ENCODE peak calls at places on chromosome 1, in eight cellular contexts. One of them, this sample, is unnamed.

GRCh38 chr1:31436596-31437432 is 23.8 kb downstream of the SERINC2 start:
- DNase-seq in HepG2: peak; percentile 48
- DNase-seq in cardiac fibroblast: no peak
- DNase-seq in transverse colon: no peak
- DNase-seq in ovary: no peak
- DNase-seq in GM10248: no peak
- DNase-seq in retinal pigment epithelial cell: no peak
- DNase-seq in lower leg skin: peak; percentile 73
- DNase-seq in this sample: no peak

GRCh38 chr1:227729881-227730629 is 5.0 kb downstream of the JMJD4 start:
- DNase-seq in HepG2: peak; percentile 45
- DNase-seq in cardiac fibroblast: peak; percentile 66
- DNase-seq in transverse colon: peak; percentile 46
- DNase-seq in ovary: peak; percentile 77
- DNase-seq in GM10248: peak; percentile 68
- DNase-seq in retinal pigment epithelial cell: peak; percentile 12
- DNase-seq in lower leg skin: no peak
- DNase-seq in this sample: no peak

GRCh38 chr1:178530037-178530402 is 17.1 kb downstream of the TEX35 start:
- DNase-seq in HepG2: peak; percentile 59
- DNase-seq in cardiac fibroblast: peak; percentile 48
- DNase-seq in transverse colon: no peak
- DNase-seq in ovary: no peak
- DNase-seq in GM10248: no peak
- DNase-seq in retinal pigment epithelial cell: peak; percentile 45
- DNase-seq in lower leg skin: no peak
- DNase-seq in this sample: no peak

GRCh38 chr1:17089496-17089895 is 29.8 kb downstream of the PADI2 start:
- DNase-seq in HepG2: no peak
- DNase-seq in cardiac fibroblast: no peak
- DNase-seq in transverse colon: no peak
- DNase-seq in ovary: no peak
- DNase-seq in GM10248: no peak
- DNase-seq in retinal pigment epithelial cell: peak; percentile 3
- DNase-seq in lower leg skin: no peak
- DNase-seq in this sample: no peak

GRCh38 chr1:161738627-161739287 is 10.8 kb upstream of the DUSP12 start:
- DNase-seq in HepG2: peak; percentile 35
- DNase-seq in cardiac fibroblast: peak; percentile 88
- DNase-seq in transverse colon: peak; percentile 72
- DNase-seq in ovary: no peak
- DNase-seq in GM10248: peak; percentile 45
- DNase-seq in retinal pigment epithelial cell: no peak
- DNase-seq in lower leg skin: no peak
- DNase-seq in this sample: no peak

GRCh38 chr1:206682111-206682510 is 2.6 kb upstream of the MAPKAPK2 start:
- DNase-seq in HepG2: peak; percentile 47
- DNase-seq in cardiac fibroblast: no peak
- DNase-seq in transverse colon: no peak
- DNase-seq in ovary: no peak
- DNase-seq in GM10248: no peak
- DNase-seq in retinal pigment epithelial cell: no peak
- DNase-seq in lower leg skin: no peak
- DNase-seq in this sample: no peak

GRCh38 chr1:246212013-246212412 is 295.1 kb downstream of the SMYD3 start:
- DNase-seq in HepG2: no peak
- DNase-seq in cardiac fibroblast: no peak
- DNase-seq in transverse colon: no peak
- DNase-seq in ovary: no peak
- DNase-seq in GM10248: no peak
- DNase-seq in retinal pigment epithelial cell: no peak
- DNase-seq in lower leg skin: no peak
- DNase-seq in this sample: no peak

GRCh38 chr1:243973169-243973568 is 77.9 kb upstream of the ZBTB18 start:
- DNase-seq in HepG2: no peak
- DNase-seq in cardiac fibroblast: no peak
- DNase-seq in transverse colon: no peak
- DNase-seq in ovary: no peak
- DNase-seq in GM10248: no peak
- DNase-seq in retinal pigment epithelial cell: no peak
- DNase-seq in lower leg skin: no peak
- DNase-seq in this sample: no peak

GRCh38 chr1:33383974-33384767 is 46.7 kb downstream of the PHC2 start:
- DNase-seq in HepG2: no peak
- DNase-seq in cardiac fibroblast: peak; percentile 65
- DNase-seq in transverse colon: no peak
- DNase-seq in ovary: no peak
- DNase-seq in GM10248: no peak
- DNase-seq in retinal pigment epithelial cell: no peak
- DNase-seq in lower leg skin: no peak
- DNase-seq in this sample: no peak

GRCh38 chr1:7438396-7438785 is 332.7 kb upstream of the VAMP3 start:
- DNase-seq in HepG2: no peak
- DNase-seq in cardiac fibroblast: no peak
- DNase-seq in transverse colon: no peak
- DNase-seq in ovary: no peak
- DNase-seq in GM10248: no peak
- DNase-seq in retinal pigment epithelial cell: no peak
- DNase-seq in lower leg skin: no peak
- DNase-seq in this sample: no peak

GRCh38 chr1:56477164-56478111 is 101.9 kb downstream of the PLPP3 start:
- DNase-seq in HepG2: peak; percentile 85
- DNase-seq in cardiac fibroblast: peak; percentile 76
- DNase-seq in transverse colon: peak; percentile 52
- DNase-seq in ovary: peak; percentile 86
- DNase-seq in GM10248: peak; percentile 26
- DNase-seq in retinal pigment epithelial cell: no peak
- DNase-seq in lower leg skin: peak; percentile 89
- DNase-seq in this sample: peak; percentile 24

GRCh38 chr1:162018418-162018817 is 5.3 kb downstream of the OLFML2B start:
- DNase-seq in HepG2: no peak
- DNase-seq in cardiac fibroblast: no peak
- DNase-seq in transverse colon: no peak
- DNase-seq in ovary: no peak
- DNase-seq in GM10248: no peak
- DNase-seq in retinal pigment epithelial cell: no peak
- DNase-seq in lower leg skin: peak; percentile 76
- DNase-seq in this sample: no peak

GRCh38 chr1:41533016-41533730 is 48.7 kb upstream of the EDN2 start:
- DNase-seq in HepG2: no peak
- DNase-seq in cardiac fibroblast: no peak
- DNase-seq in transverse colon: no peak
- DNase-seq in ovary: peak; percentile 7
- DNase-seq in GM10248: no peak
- DNase-seq in retinal pigment epithelial cell: no peak
- DNase-seq in lower leg skin: peak; percentile 65
- DNase-seq in this sample: no peak

GRCh38 chr1:40182956-40183710 is 21.9 kb downstream of the RLF start:
- DNase-seq in HepG2: peak; percentile 22
- DNase-seq in cardiac fibroblast: peak; percentile 53
- DNase-seq in transverse colon: no peak
- DNase-seq in ovary: no peak
- DNase-seq in GM10248: no peak
- DNase-seq in retinal pigment epithelial cell: no peak
- DNase-seq in lower leg skin: no peak
- DNase-seq in this sample: no peak

GRCh38 chr1:111735858-111736544 is 3.2 kb downstream of the INKA2 start:
- DNase-seq in HepG2: no peak
- DNase-seq in cardiac fibroblast: peak; percentile 25
- DNase-seq in transverse colon: no peak
- DNase-seq in ovary: peak; percentile 54
- DNase-seq in GM10248: no peak
- DNase-seq in retinal pigment epithelial cell: no peak
- DNase-seq in lower leg skin: peak; percentile 50
- DNase-seq in this sample: no peak

GRCh38 chr1:195591917-195592672 is 1016.1 kb downstream of the KCNT2 start:
- DNase-seq in HepG2: no peak
- DNase-seq in cardiac fibroblast: no peak
- DNase-seq in transverse colon: no peak
- DNase-seq in ovary: no peak
- DNase-seq in GM10248: no peak
- DNase-seq in retinal pigment epithelial cell: peak; percentile 61
- DNase-seq in lower leg skin: no peak
- DNase-seq in this sample: no peak

GRCh38 chr1:226719596-226720386 is 19.3 kb downstream of the ITPKB start:
- DNase-seq in HepG2: no peak
- DNase-seq in cardiac fibroblast: no peak
- DNase-seq in transverse colon: no peak
- DNase-seq in ovary: no peak
- DNase-seq in GM10248: no peak
- DNase-seq in retinal pigment epithelial cell: no peak
- DNase-seq in lower leg skin: no peak
- DNase-seq in this sample: no peak

GRCh38 chr1:61639937-61640336 is 85.0 kb downstream of the TM2D1 start:
- DNase-seq in HepG2: no peak
- DNase-seq in cardiac fibroblast: no peak
- DNase-seq in transverse colon: no peak
- DNase-seq in ovary: no peak
- DNase-seq in GM10248: no peak
- DNase-seq in retinal pigment epithelial cell: no peak
- DNase-seq in lower leg skin: no peak
- DNase-seq in this sample: no peak

GRCh38 chr1:41474490-41475271 is 9.8 kb downstream of the EDN2 start:
- DNase-seq in HepG2: no peak
- DNase-seq in cardiac fibroblast: peak; percentile 59
- DNase-seq in transverse colon: peak; percentile 39
- DNase-seq in ovary: peak; percentile 68
- DNase-seq in GM10248: no peak
- DNase-seq in retinal pigment epithelial cell: peak; percentile 89
- DNase-seq in lower leg skin: peak; percentile 90
- DNase-seq in this sample: no peak

GRCh38 chr1:68377098-68377497 is 72.7 kb downstream of the RPE65 start:
- DNase-seq in HepG2: no peak
- DNase-seq in cardiac fibroblast: no peak
- DNase-seq in transverse colon: no peak
- DNase-seq in ovary: no peak
- DNase-seq in GM10248: no peak
- DNase-seq in retinal pigment epithelial cell: peak; percentile 61
- DNase-seq in lower leg skin: no peak
- DNase-seq in this sample: no peak

DNA sequence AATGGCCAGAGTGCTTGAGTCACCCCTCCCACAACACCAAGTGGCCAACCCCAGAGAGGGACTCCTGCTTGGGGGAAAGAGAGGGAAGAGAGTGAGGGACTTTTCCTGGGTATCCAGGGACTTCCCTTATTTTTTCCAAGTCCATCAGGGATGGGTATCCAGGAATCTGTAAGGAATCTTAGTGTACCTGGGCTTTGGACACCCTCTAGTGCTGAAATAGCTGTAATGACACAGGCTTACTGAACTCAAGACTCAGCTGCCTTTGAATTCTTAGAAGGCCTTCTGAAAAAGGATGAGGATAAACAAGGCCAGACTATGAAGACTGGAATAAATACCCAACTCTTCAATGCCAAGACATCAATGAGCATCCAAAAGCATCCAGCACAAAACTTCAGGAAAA is 12.0 kb downstream of the TSHB start:
- DNase-seq in HepG2: peak; percentile 59
- DNase-seq in cardiac fibroblast: peak; percentile 7
- DNase-seq in transverse colon: no peak
- DNase-seq in ovary: no peak
- DNase-seq in GM10248: no peak
- DNase-seq in retinal pigment epithelial cell: no peak
- DNase-seq in lower leg skin: no peak
- DNase-seq in this sample: no peak
- TF ChIP-seq CTCF in HepG2: peak; percentile 76
- TF ChIP-seq CTCF in cardiac fibroblast: peak; percentile 31
- TF ChIP-seq CTCF in transverse colon: no peak
- TF ChIP-seq CTCF in ovary: no peak
- TF ChIP-seq CTCF in GM10248: no peak
- TF ChIP-seq CTCF in retinal pigment epithelial cell: peak; percentile 64
- TF ChIP-seq CTCF in lower leg skin: no peak
- TF ChIP-seq CTCF in this sample: peak; percentile 58

GRCh38 chr1:188590641-188591040 is 1761.9 kb downstream of the PLA2G4A start:
- DNase-seq in HepG2: no peak
- DNase-seq in cardiac fibroblast: no peak
- DNase-seq in transverse colon: no peak
- DNase-seq in ovary: no peak
- DNase-seq in GM10248: no peak
- DNase-seq in retinal pigment epithelial cell: no peak
- DNase-seq in lower leg skin: no peak
- DNase-seq in this sample: no peak

GRCh38 chr1:188599313-188599712 is 1770.6 kb downstream of the PLA2G4A start:
- DNase-seq in HepG2: no peak
- DNase-seq in cardiac fibroblast: no peak
- DNase-seq in transverse colon: no peak
- DNase-seq in ovary: no peak
- DNase-seq in GM10248: no peak
- DNase-seq in retinal pigment epithelial cell: no peak
- DNase-seq in lower leg skin: no peak
- DNase-seq in this sample: no peak

GRCh38 chr1:188594542-188595235 is 1765.9 kb downstream of the PLA2G4A start:
- DNase-seq in HepG2: no peak
- DNase-seq in cardiac fibroblast: no peak
- DNase-seq in transverse colon: no peak
- DNase-seq in ovary: no peak
- DNase-seq in GM10248: no peak
- DNase-seq in retinal pigment epithelial cell: no peak
- DNase-seq in lower leg skin: no peak
- DNase-seq in this sample: no peak
- TF ChIP-seq CTCF in HepG2: peak; percentile 3
- TF ChIP-seq CTCF in cardiac fibroblast: peak; percentile 12
- TF ChIP-seq CTCF in transverse colon: no peak
- TF ChIP-seq CTCF in ovary: no peak
- TF ChIP-seq CTCF in GM10248: no peak
- TF ChIP-seq CTCF in retinal pigment epithelial cell: peak; percentile 21
- TF ChIP-seq CTCF in lower leg skin: no peak
- TF ChIP-seq CTCF in this sample: peak; percentile 37

GRCh38 chr1:75058424-75058823 is 75.8 kb upstream of the LHX8 start:
- DNase-seq in HepG2: no peak
- DNase-seq in cardiac fibroblast: no peak
- DNase-seq in transverse colon: no peak
- DNase-seq in ovary: no peak
- DNase-seq in GM10248: no peak
- DNase-seq in retinal pigment epithelial cell: no peak
- DNase-seq in lower leg skin: no peak
- DNase-seq in this sample: no peak

GRCh38 chr1:75053207-75053606 is 81.0 kb upstream of the LHX8 start:
- DNase-seq in HepG2: no peak
- DNase-seq in cardiac fibroblast: no peak
- DNase-seq in transverse colon: no peak
- DNase-seq in ovary: no peak
- DNase-seq in GM10248: no peak
- DNase-seq in retinal pigment epithelial cell: no peak
- DNase-seq in lower leg skin: no peak
- DNase-seq in this sample: no peak
- TF ChIP-seq CTCF in HepG2: peak; percentile 21
- TF ChIP-seq CTCF in cardiac fibroblast: no peak
- TF ChIP-seq CTCF in transverse colon: no peak
- TF ChIP-seq CTCF in ovary: no peak
- TF ChIP-seq CTCF in GM10248: no peak
- TF ChIP-seq CTCF in retinal pigment epithelial cell: no peak
- TF ChIP-seq CTCF in lower leg skin: no peak
- TF ChIP-seq CTCF in this sample: peak; percentile 29

DNA sequence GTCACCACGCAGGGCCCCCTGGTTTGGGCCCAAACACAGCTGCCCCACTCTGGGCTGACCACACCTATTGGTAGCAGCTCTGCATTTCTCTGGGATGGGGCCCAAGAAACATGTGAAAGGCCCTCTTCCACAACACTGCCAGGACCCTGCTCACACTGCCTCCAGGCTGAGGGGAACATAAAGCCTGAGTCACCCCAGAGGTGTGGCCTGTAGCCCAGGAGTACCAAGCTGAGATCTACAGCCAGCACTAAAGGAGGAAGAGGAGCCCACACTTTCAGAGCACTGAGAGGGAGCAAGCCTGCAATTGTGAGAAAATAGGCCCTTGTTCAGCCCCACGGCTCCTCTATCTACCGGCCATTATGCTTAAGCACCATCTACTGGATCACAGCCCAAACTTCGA is 14.4 kb upstream of the OR2T10 start:
- DNase-seq in HepG2: no peak
- DNase-seq in cardiac fibroblast: no peak
- DNase-seq in transverse colon: no peak
- DNase-seq in ovary: no peak
- DNase-seq in GM10248: no peak
- DNase-seq in retinal pigment epithelial cell: no peak
- DNase-seq in lower leg skin: no peak
- DNase-seq in this sample: no peak
- TF ChIP-seq CTCF in HepG2: no peak
- TF ChIP-seq CTCF in cardiac fibroblast: no peak
- TF ChIP-seq CTCF in transverse colon: no peak
- TF ChIP-seq CTCF in ovary: no peak
- TF ChIP-seq CTCF in GM10248: no peak
- TF ChIP-seq CTCF in retinal pigment epithelial cell: no peak
- TF ChIP-seq CTCF in lower leg skin: no peak
- TF ChIP-seq CTCF in this sample: no peak

This sample was measured in progenitor cell of endocrine pancreas.